ENCODE peak calls at places on chromosomes 13 and 19, in six cellular contexts. P, Y, O, W, C and M are unnamed samples.

GRCh38 chr13:109454167-109454917 is 332.0 kb downstream of the IRS2 start:
- DNase-seq in P (no peak), Y (no peak), O (peak; percentile 55), W (no peak), C (no peak), M (no peak)

GRCh38 chr19:38061294-38061693 is 154.3 kb downstream of the SIPA1L3 start:
- DNase-seq in P (no peak), Y (peak; percentile 18), O (peak; percentile 54), W (no peak), C (peak; percentile 90), M (no peak)

GRCh38 chr19:54458648-54459281 is 4.8 kb downstream of the LENG9 start:
- DNase-seq in P (no peak), Y (no peak), O (no peak), W (no peak), C (no peak), M (no peak)

GRCh38 chr19:40549007-40549708 is 27.5 kb upstream of the SHKBP1 start:
- DNase-seq in P (peak; percentile 73), Y (peak; percentile 92), O (no peak), W (peak; percentile 50), C (no peak), M (peak; percentile 79)

GRCh38 chr19:51439021-51439465 is 19.2 kb downstream of the SIGLEC8 start:
- DNase-seq in P (peak; percentile 25), Y (no peak), O (no peak), W (peak; percentile 13), C (no peak), M (no peak)

GRCh38 chr13:31951215-31951678 is 80.3 kb upstream of the FRY start:
- DNase-seq in P (no peak), Y (no peak), O (no peak), W (no peak), C (peak; percentile 48), M (peak; percentile 14)

GRCh38 chr13:101098873-101099272 is 317.4 kb downstream of the NALCN start:
- DNase-seq in P (no peak), Y (no peak), O (no peak), W (no peak), C (no peak), M (no peak)

GRCh38 chr13:23949736-23950135 is 52.4 kb upstream of the C1QTNF9B start:
- DNase-seq in P (no peak), Y (no peak), O (no peak), W (no peak), C (no peak), M (no peak)

GRCh38 chr13:43428545-43429287 is 358.1 kb downstream of the ENOX1 start:
- DNase-seq in P (no peak), Y (peak; percentile 31), O (no peak), W (no peak), C (no peak), M (no peak)

GRCh38 chr13:30450066-30450465 is 15.7 kb downstream of the HMGB1 start:
- DNase-seq in P (no peak), Y (no peak), O (no peak), W (no peak), C (no peak), M (no peak)

GRCh38 chr13:59950201-59950730 is 213.5 kb downstream of the DIAPH3 start:
- DNase-seq in P (no peak), Y (no peak), O (no peak), W (no peak), C (peak; percentile 2), M (no peak)

GRCh38 chr19:35637165-35637564 is 4.4 kb upstream of the ETV2 start:
- DNase-seq in P (no peak), Y (no peak), O (no peak), W (no peak), C (no peak), M (no peak)

GRCh38 chr19:12000152-12000981 is 35.1 kb downstream of the ZNF433 start:
- DNase-seq in P (no peak), Y (no peak), O (no peak), W (no peak), C (no peak), M (no peak)

GRCh38 chr13:97781891-97782305 is 171.6 kb upstream of the IPO5 start:
- DNase-seq in P (no peak), Y (no peak), O (no peak), W (no peak), C (no peak), M (no peak)

GRCh38 chr19:39209196-39209595 is 5.1 kb upstream of the SYCN start:
- DNase-seq in P (no peak), Y (no peak), O (no peak), W (no peak), C (no peak), M (no peak)

GRCh38 chr19:12984683-12985048 is 10.6 kb upstream of the NFIX start:
- DNase-seq in P (no peak), Y (no peak), O (no peak), W (no peak), C (no peak), M (peak; percentile 42)

GRCh38 chr13:77384999-77385398 is 58.1 kb upstream of the MYCBP2 start:
- DNase-seq in P (no peak), Y (no peak), O (no peak), W (no peak), C (no peak), M (no peak)

GRCh38 chr19:45761714-45762113 is 7.3 kb downstream of the SIX5 start:
- DNase-seq in P (no peak), Y (peak; percentile 36), O (no peak), W (no peak), C (no peak), M (no peak)

GRCh38 chr19:18775586-18776287 is 15.4 kb downstream of the COMP start:
- DNase-seq in P (no peak), Y (no peak), O (no peak), W (no peak), C (peak; percentile 57), M (no peak)

GRCh38 chr13:79457948-79458347 is 23.0 kb upstream of the NDFIP2 start:
- DNase-seq in P (peak; percentile 17), Y (no peak), O (peak; percentile 59), W (no peak), C (peak; percentile 81), M (no peak)

GRCh38 chr13:42000836-42001235 is 39.9 kb upstream of the VWA8 start:
- DNase-seq in P (no peak), Y (peak; percentile 12), O (no peak), W (no peak), C (no peak), M (no peak)

GRCh38 chr19:4012092-4012974 is 4.8 kb downstream of the PIAS4 start:
- DNase-seq in P (no peak), Y (no peak), O (no peak), W (no peak), C (no peak), M (peak; percentile 51)

GRCh38 chr13:51645154-51645650 is 60.9 kb downstream of the WDFY2 start:
- DNase-seq in P (no peak), Y (no peak), O (peak; percentile 46), W (no peak), C (peak; percentile 54), M (no peak)

GRCh38 chr13:31043891-31044657 is 111.6 kb downstream of the TEX26 start:
- DNase-seq in P (peak; percentile 79), Y (peak; percentile 92), O (no peak), W (peak; percentile 74), C (peak; percentile 67), M (peak; percentile 68)